ENCODE peak calls at places on chromosome 18, in six cellular contexts. U is body of pancreas, V is PC-9, F is lung, B is tibial artery, G is GM23338. E is an unnamed sample.

GRCh38 chr18:47996091-47996541 is 65.7 kb upstream of the SMAD2 start:
- DNase-seq in G (no peak), U (no peak), B (no peak), F (no peak), V (no peak), E (no peak)

GRCh38 chr18:50286391-50287027 is 983 bp downstream of the CXXC1 start:
- DNase-seq in G (peak; percentile 61), U (no peak), B (no peak), F (no peak), V (no peak), E (no peak)

GRCh38 chr18:69257861-69258458 is 142.7 kb upstream of the DOK6 start:
- DNase-seq in B (no peak), G (no peak), V (no peak), U (no peak), F (no peak), E (no peak)

GRCh38 chr18:62987859-62988258 is 272.5 kb downstream of the PHLPP1 start:
- DNase-seq in G (no peak), U (no peak), B (no peak), V (no peak), F (no peak), E (no peak)

GRCh38 chr18:59402432-59403090 is 43.5 kb upstream of the LMAN1 start:
- DNase-seq in V (peak; percentile 89), F (peak; percentile 72), G (peak; percentile 97), U (peak; percentile 81), B (peak; percentile 71), E (peak; percentile 55)

GRCh38 chr18:54250846-54251251 is 18.5 kb upstream of the POLI start:
- DNase-seq in U (no peak), F (no peak), V (no peak), G (no peak), B (no peak), E (no peak)

GRCh38 chr18:66523219-66523991 is 80.5 kb downstream of the CDH19 start:
- DNase-seq in G (no peak), V (no peak), F (no peak), U (peak; percentile 10), B (no peak), E (no peak)

GRCh38 chr18:4108016-4108415 is 347.1 kb downstream of the DLGAP1 start:
- DNase-seq in F (no peak), G (no peak), V (no peak), U (no peak), B (no peak), E (no peak)

GRCh38 chr18:500556-501405 is at the start of gene COLEC12:
- DNase-seq in U (no peak), G (peak; percentile 68), V (no peak), F (peak; percentile 31), B (no peak), E (no peak)

GRCh38 chr18:57813245-57813644 is 10.1 kb upstream of the ATP8B1 start:
- DNase-seq in U (no peak), F (no peak), G (no peak), B (no peak), V (peak; percentile 95), E (no peak)

GRCh38 chr18:58580078-58580477 is 48.8 kb downstream of the ALPK2 start:
- DNase-seq in F (no peak), U (no peak), V (no peak), B (no peak), G (no peak), E (no peak)

GRCh38 chr18:21241224-21242131 is 554 bp upstream of the GREB1L start:
- DNase-seq in B (peak; percentile 66), U (no peak), F (no peak), G (peak; percentile 64), V (no peak), E (no peak)

GRCh38 chr18:56637897-56638231 is 528 bp downstream of the TXNL1 start:
- DNase-seq in V (peak; percentile 53), G (peak; percentile 49), U (peak; percentile 21), B (peak; percentile 70), F (no peak), E (peak; percentile 28)

GRCh38 chr18:27608742-27609141 is 423.6 kb upstream of the CHST9 start:
- DNase-seq in G (peak; percentile 50), V (no peak), U (no peak), B (no peak), F (no peak), E (no peak)

GRCh38 chr18:63244585-63244984 is 75.0 kb downstream of the BCL2 start:
- DNase-seq in F (no peak), U (no peak), B (no peak), V (no peak), G (no peak), E (no peak)

GRCh38 chr18:59231877-59232276 is 11.9 kb downstream of the GRP start:
- DNase-seq in V (no peak), U (no peak), G (no peak), F (no peak), B (no peak), E (no peak)

GRCh38 chr18:75811156-75811555 is 383.7 kb upstream of the SMIM21 start:
- DNase-seq in G (no peak), U (no peak), B (no peak), V (no peak), F (no peak), E (no peak)

GRCh38 chr18:30177056-30177455 is 865.5 kb downstream of the DSC3 start:
- DNase-seq in V (no peak), B (no peak), F (no peak), U (no peak), G (no peak), E (no peak)

GRCh38 chr18:48832961-48833700 is 117.6 kb downstream of the SMAD7 start:
- DNase-seq in B (peak; percentile 83), F (peak; percentile 62), V (peak; percentile 92), U (peak; percentile 43), G (no peak), E (peak; percentile 52)

GRCh38 chr18:32255570-32255969 is 65.7 kb downstream of the MEP1B start:
- DNase-seq in B (no peak), U (no peak), F (no peak), G (no peak), V (no peak), E (no peak)

GRCh38 chr18:634551-635045 is 22.9 kb upstream of the TYMS start:
- DNase-seq in B (no peak), V (no peak), U (no peak), G (peak; percentile 61), F (no peak), E (no peak)

GRCh38 chr18:31015715-31016459 is 26.7 kb downstream of the DSC3 start:
- DNase-seq in U (no peak), B (no peak), F (no peak), G (no peak), V (no peak), E (no peak)

GRCh38 chr18:50203801-50204604 is 9.1 kb upstream of the MYO5B start:
- DNase-seq in B (no peak), F (peak; percentile 50), V (no peak), U (peak; percentile 70), G (peak; percentile 91), E (no peak)

GRCh38 chr18:37684183-37684582 is 118.6 kb upstream of the CELF4 start:
- DNase-seq in U (no peak), B (no peak), F (no peak), G (no peak), V (no peak), E (no peak)

GRCh38 chr18:48735070-48735676 is 196.3 kb downstream of the CTIF start:
- DNase-seq in U (no peak), B (no peak), V (peak; percentile 45), G (peak; percentile 49), F (no peak), E (no peak)

GRCh38 chr18:75240433-75240832 is 29.8 kb downstream of the TSHZ1 start:
- DNase-seq in U (no peak), B (no peak), G (no peak), F (no peak), V (no peak), E (no peak)

GRCh38 chr18:45004531-45004930 is 323.8 kb downstream of the SETBP1 start:
- DNase-seq in B (no peak), G (no peak), F (no peak), V (no peak), U (no peak), E (no peak)

GRCh38 chr18:73352546-73352945 is 484.8 kb upstream of the NETO1 start:
- DNase-seq in F (no peak), B (no peak), G (no peak), U (no peak), V (no peak), E (no peak)

GRCh38 chr18:44325903-44326650 is 354.6 kb upstream of the SETBP1 start:
- DNase-seq in G (peak; percentile 94), U (peak; percentile 68), F (peak; percentile 48), B (no peak), V (no peak), E (no peak)

GRCh38 chr18:53441761-53442414 is 782.6 kb downstream of the MBD2 start:
- DNase-seq in U (no peak), G (no peak), F (no peak), B (no peak), V (no peak), E (no peak)

GRCh38 chr18:31606265-31606664 is 14.6 kb downstream of the TTR start:
- DNase-seq in F (no peak), U (no peak), B (no peak), V (no peak), G (no peak), E (no peak)

GRCh38 chr18:64710105-64710861 is 561.4 kb upstream of the LINC00305 start:
- DNase-seq in B (no peak), V (no peak), G (no peak), U (no peak), F (no peak), E (no peak)
- H3K4me3 ChIP-seq in B (no peak overlapping the region), V (no peak overlapping the region), G (no peak overlapping the region), U (no peak overlapping the region), F (no peak overlapping the region), E (no peak overlapping the region)

DNA sequence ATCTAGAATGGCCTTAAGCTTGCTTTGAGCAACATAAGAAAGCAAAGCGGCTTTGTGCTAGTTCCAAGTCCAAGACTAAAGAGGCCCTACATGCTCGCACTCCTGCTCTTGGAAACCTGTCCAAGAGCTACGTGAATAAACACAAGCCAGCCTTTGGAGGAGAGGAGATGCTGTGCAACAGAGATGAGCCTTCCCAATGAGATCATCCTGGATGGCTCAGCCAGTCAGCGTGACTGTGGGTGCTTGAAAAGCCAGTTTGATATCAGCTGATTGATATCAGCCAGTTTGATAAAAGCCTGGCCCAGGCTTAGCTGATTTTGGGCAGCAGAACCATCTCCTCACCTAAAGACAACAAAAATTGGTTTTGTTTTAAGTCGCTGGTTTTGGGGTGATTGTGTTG is 481.0 kb upstream of the DSEL start:
- DNase-seq in V (no peak), G (no peak), U (no peak), B (no peak), F (no peak), E (no peak)
- H3K4me1 ChIP-seq in V (no peaks in the 10 kb centered on the region), G (no peaks in the 10 kb centered on the region), U (no peaks in the 10 kb centered on the region), B (no peaks in the 10 kb centered on the region), F (no peaks in the 10 kb centered on the region), E (no peaks in the 10 kb centered on the region)

GRCh38 chr18:35511833-35512232 is 14.1 kb upstream of the INO80C start:
- DNase-seq in F (peak; percentile 11), G (peak; percentile 27), V (no peak), B (no peak), U (no peak), E (no peak)
- TF ChIP-seq CTCF in F (no peak), G (peak; percentile 54), V (no peak), B (no peak), U (peak; percentile 47), E (no peak)

DNA sequence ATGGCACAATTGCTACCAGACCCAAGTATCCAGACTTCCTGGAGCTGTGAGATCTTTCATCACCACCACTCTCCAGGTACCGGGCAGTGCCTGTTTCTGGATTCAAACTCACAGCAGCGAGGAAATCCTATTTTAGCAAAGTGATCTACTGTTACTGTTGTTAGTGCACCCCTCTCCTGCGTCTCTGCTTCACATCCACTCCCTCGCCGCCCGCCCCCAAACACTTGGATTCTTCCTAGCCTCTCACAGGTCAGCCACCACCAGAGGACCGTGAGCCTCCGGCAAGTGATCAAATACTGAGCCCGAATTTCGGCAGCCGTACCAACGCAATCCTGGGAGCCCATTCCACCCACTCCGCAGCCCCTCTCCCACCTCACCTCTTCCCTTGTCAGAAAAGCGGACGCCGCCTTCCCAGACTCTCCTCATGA is 519 bp downstream of the METTL4 start:
- DNase-seq in F (peak; percentile 79), B (peak; percentile 84), V (no peak), G (peak; percentile 75), U (peak; percentile 70), E (no peak)
- H3K4me3 ChIP-seq in F (peak overlapping the region; percentile 88), B (peak overlapping the region; percentile 75), V (peak overlapping the region; percentile 88), G (peak overlapping the region; percentile 77), U (peak overlapping the region; percentile 59), E (peak overlapping the region; percentile 89)

E was measured in CD8-positive, alpha-beta T cell.